ENCODE peak calls at places on chromosomes 6 and 20, in eight cellular contexts. Y is lung, L is neuronal stem cell, F is esophagus muscularis mucosa, T is Peyer's patch, G is tibial artery, K is heart left ventricle, M is Panc1. X is an unnamed sample.

GRCh38 chr6:111938710-111939109 is 65.5 kb upstream of the FYN start:
- DNase-seq in L (no peak), M (no peak), Y (no peak), T (no peak), F (peak; percentile 64), K (no peak), G (no peak), X (no peak)

GRCh38 chr6:132570221-132570777 is at the start of gene TAAR6:
- DNase-seq in Y (no peak), G (no peak), L (no peak), F (no peak), K (no peak), T (no peak), M (no peak), X (no peak)

GRCh38 chr20:1171461-1172093 is 13.2 kb downstream of the TMEM74B start:
- DNase-seq in F (no peak), G (no peak), Y (no peak), T (no peak), M (no peak), K (no peak), L (peak; percentile 64), X (no peak)

GRCh38 chr6:117506180-117506835 is 23.8 kb downstream of the DCBLD1 start:
- DNase-seq in K (no peak), G (no peak), T (no peak), Y (no peak), F (no peak), M (no peak), L (no peak), X (no peak)

GRCh38 chr20:13554706-13555105 is 84.0 kb downstream of the TASP1 start:
- DNase-seq in T (no peak), G (no peak), F (no peak), M (no peak), L (no peak), Y (no peak), K (no peak), X (no peak)

GRCh38 chr20:37297066-37297736 is 7.7 kb downstream of the MANBAL start:
- DNase-seq in F (no peak), T (no peak), M (no peak), G (no peak), Y (no peak), L (no peak), K (no peak), X (no peak)

GRCh38 chr6:125231133-125231532 is 70.6 kb downstream of the HDDC2 start:
- DNase-seq in G (no peak), L (no peak), T (no peak), F (no peak), Y (no peak), M (no peak), K (no peak), X (no peak)

GRCh38 chr20:61054411-61054810 is 197.7 kb upstream of the CDH4 start:
- DNase-seq in T (peak; percentile 31), F (no peak), M (no peak), L (no peak), G (no peak), Y (no peak), K (no peak), X (no peak)

GRCh38 chr6:90294614-90294988 is 2.0 kb downstream of the BACH2 start:
- DNase-seq in L (no peak), Y (no peak), M (no peak), T (peak; percentile 80), F (no peak), K (no peak), G (no peak), X (no peak)

GRCh38 chr6:117399924-117400323 is 25.8 kb downstream of the ROS1 start:
- DNase-seq in K (no peak), F (no peak), T (no peak), M (no peak), G (no peak), Y (no peak), L (no peak), X (peak; percentile 8)

GRCh38 chr6:166602928-166603690 is 16.6 kb upstream of the RAMACL start:
- DNase-seq in K (no peak), T (no peak), L (no peak), M (no peak), F (no peak), G (no peak), Y (no peak), X (no peak)

GRCh38 chr6:166604328-166604727 is 17.9 kb upstream of the RAMACL start:
- DNase-seq in T (no peak), L (no peak), F (no peak), K (no peak), G (no peak), M (no peak), Y (no peak), X (no peak)

GRCh38 chr6:166608819-166609218 is 18.2 kb downstream of the RPS6KA2 start:
- DNase-seq in L (no peak), T (no peak), K (no peak), Y (no peak), F (no peak), G (no peak), M (no peak), X (no peak)

GRCh38 chr6:166604911-166605310 is 18.4 kb upstream of the RAMACL start:
- DNase-seq in T (no peak), F (no peak), K (no peak), L (no peak), Y (no peak), G (no peak), M (no peak), X (no peak)

GRCh38 chr6:166605752-166606151 is 19.3 kb upstream of the RAMACL start:
- DNase-seq in M (no peak), T (no peak), Y (no peak), F (no peak), K (no peak), G (no peak), L (no peak), X (no peak)
- H3K4me1 ChIP-seq in M (no peaks in the 10 kb centered on the region), T (peaks cover 4% of the 10 kb centered on the region), Y (peaks cover 13% of the 10 kb centered on the region), F (no peaks in the 10 kb centered on the region), K (no peaks in the 10 kb centered on the region), G (no peaks in the 10 kb centered on the region), L (no peaks in the 10 kb centered on the region), X (peaks cover 2% of the 10 kb centered on the region)

GRCh38 chr20:32234135-32234808 is 26.6 kb downstream of the POFUT1 start:
- DNase-seq in Y (no peak), T (no peak), K (no peak), F (no peak), G (no peak), L (no peak), M (no peak), X (no peak)

GRCh38 chr20:32236048-32236533 is 28.4 kb downstream of the POFUT1 start:
- DNase-seq in M (no peak), L (no peak), Y (no peak), T (no peak), F (no peak), K (no peak), G (no peak), X (no peak)

GRCh38 chr20:32237419-32237818 is 29.7 kb downstream of the POFUT1 start:
- DNase-seq in G (no peak), Y (no peak), M (no peak), T (no peak), L (no peak), F (no peak), K (no peak), X (no peak)

GRCh38 chr20:32236819-32237218 is 29.1 kb downstream of the POFUT1 start:
- DNase-seq in F (no peak), G (no peak), K (no peak), L (no peak), M (no peak), Y (no peak), T (no peak), X (no peak)

DNA sequence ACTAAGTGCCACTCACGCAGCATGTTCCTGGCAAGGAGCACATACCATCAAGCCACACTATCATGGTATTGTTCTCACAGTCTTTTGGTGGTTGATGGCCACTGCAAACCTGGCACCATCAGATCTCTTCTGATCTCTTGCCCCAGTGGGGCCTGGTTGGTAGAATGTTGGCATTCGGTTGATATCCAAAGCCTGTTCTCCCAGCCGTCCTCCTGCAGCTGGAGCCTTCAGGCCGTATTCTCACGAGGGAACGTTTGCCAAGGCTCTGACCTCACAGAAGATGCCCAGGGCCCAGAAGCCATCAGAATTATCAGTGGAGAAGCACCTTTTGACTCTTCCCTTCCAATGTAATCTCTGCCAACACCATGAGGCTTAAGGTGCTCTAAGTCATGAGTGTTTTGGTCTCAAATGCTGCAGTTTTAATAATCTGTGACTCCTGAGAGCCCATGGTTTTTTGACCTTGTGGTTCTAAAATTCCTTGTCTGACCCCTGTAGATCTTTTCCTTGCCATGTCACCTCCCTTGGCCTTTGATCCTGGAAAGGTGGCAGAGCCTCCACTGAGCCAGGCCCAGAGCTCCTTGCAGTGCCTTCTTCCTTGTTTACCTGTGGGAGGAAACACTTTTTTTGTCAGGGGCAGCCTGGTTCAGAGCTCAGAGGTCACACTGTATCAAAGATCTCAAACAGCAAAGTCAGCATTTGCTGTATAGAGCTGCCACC is 27.8 kb downstream of the POFUT1 start:
- DNase-seq in T (peak; percentile 80), G (no peak), F (no peak), M (no peak), Y (no peak), L (no peak), K (no peak), X (peak; percentile 95)
- H3K36me3 ChIP-seq in T (no peaks in the 10 kb centered on the region), G (peaks cover 49% of the 10 kb centered on the region), F (peaks cover 67% of the 10 kb centered on the region), M (peaks cover 24% of the 10 kb centered on the region), Y (peaks cover 36% of the 10 kb centered on the region), L (peaks cover 61% of the 10 kb centered on the region), K (peaks cover 64% of the 10 kb centered on the region), X (peaks cover 6% of the 10 kb centered on the region)

GRCh38 chr20:17637413-17637780 is 44.6 kb downstream of the RRBP1 start:
- DNase-seq in K (no peak), L (no peak), G (no peak), Y (no peak), M (no peak), F (no peak), T (no peak), X (no peak)

GRCh38 chr20:17637985-17638640 is 43.9 kb downstream of the RRBP1 start:
- DNase-seq in M (no peak), G (no peak), Y (no peak), K (no peak), L (no peak), F (no peak), T (no peak), X (no peak)

GRCh38 chr20:17635320-17635673 is 46.7 kb downstream of the RRBP1 start:
- DNase-seq in K (no peak), L (no peak), F (no peak), G (no peak), T (no peak), M (no peak), Y (no peak), X (no peak)

GRCh38 chr20:17635846-17636245 is 46.2 kb downstream of the RRBP1 start:
- DNase-seq in G (no peak), K (no peak), L (no peak), Y (no peak), T (no peak), F (no peak), M (no peak), X (no peak)

GRCh38 chr20:17636523-17637412 is 45.3 kb downstream of the RRBP1 start:
- DNase-seq in T (no peak), Y (no peak), K (no peak), G (no peak), F (no peak), M (no peak), L (peak; percentile 62), X (no peak)
- H3K27ac ChIP-seq in T (no peak overlapping the region), Y (no peak overlapping the region), K (no peak overlapping the region), G (peak overlapping the region; percentile 71), F (no peak overlapping the region), M (no peak overlapping the region), L (peak overlapping the region; percentile 47), X (no peak overlapping the region)

DNA sequence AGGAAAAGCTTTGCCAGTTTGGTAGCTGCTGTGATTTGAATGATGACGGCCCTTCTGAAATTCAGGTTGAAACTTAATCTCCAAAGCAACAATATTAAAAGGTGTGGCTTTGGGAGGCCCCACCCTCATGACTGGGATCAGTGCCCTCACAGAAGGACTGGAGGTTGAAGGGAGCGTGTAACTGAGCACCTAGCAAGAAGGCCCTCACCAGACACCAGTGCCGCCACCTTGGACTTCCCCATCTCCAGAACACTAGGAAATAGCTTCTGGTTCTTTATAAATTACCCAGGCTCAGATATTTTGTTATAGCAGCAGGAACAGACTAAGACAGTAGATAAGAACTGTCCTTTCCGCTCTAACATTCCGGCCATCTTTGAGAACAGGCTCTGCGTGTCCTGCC is 243.1 kb downstream of the DLL1 start:
- DNase-seq in T (peak; percentile 36), M (no peak), K (no peak), G (no peak), L (no peak), F (no peak), Y (no peak), X (no peak)
- H3K4me1 ChIP-seq in T (no peaks in the 10 kb centered on the region), M (no peaks in the 10 kb centered on the region), K (peaks cover 6% of the 10 kb centered on the region), G (no peaks in the 10 kb centered on the region), L (no peaks in the 10 kb centered on the region), F (peaks cover 30% of the 10 kb centered on the region), Y (peaks cover 8% of the 10 kb centered on the region), X (no peaks in the 10 kb centered on the region)

X was measured in small intestine.